ENCODE peak calls at places on chromosomes 13 and 19, in eight cellular contexts. One of them, this sample, is unnamed.

GRCh38 chr19:41563847-41564514 is 12.0 kb upstream of the CEACAM21 start:
- ATAC-seq in HCT116: no peak
- ATAC-seq in lower lobe of right lung: peak; percentile 41
- ATAC-seq in K562: no peak
- ATAC-seq in Right ventricle myocardium superior: no peak
- ATAC-seq in activated naive CD4-positive, alpha-beta T cell treated with anti-CD3 and anti-CD28 coated beads, Interleukin-2, amount 50 U/mL, for 72 hours: peak; percentile 85
- ATAC-seq in activated CD8-positive, alpha-beta T cell treated with anti-CD3 and anti-CD28 coated beads for 36 hours: peak; percentile 80
- ATAC-seq in activated naive CD8-positive, alpha-beta T cell treated with anti-CD3 and anti-CD28 coated beads, Interleukin-2, amount 50 U/mL, for 24 hours: peak; percentile 75
- ATAC-seq in this sample: peak; percentile 79

GRCh38 chr19:41936416-41936850 is 8.2 kb upstream of the ERFL start:
- ATAC-seq in HCT116: no peak
- ATAC-seq in lower lobe of right lung: no peak
- ATAC-seq in K562: no peak
- ATAC-seq in Right ventricle myocardium superior: no peak
- ATAC-seq in activated naive CD4-positive, alpha-beta T cell treated with anti-CD3 and anti-CD28 coated beads, Interleukin-2, amount 50 U/mL, for 72 hours: peak; percentile 30
- ATAC-seq in activated CD8-positive, alpha-beta T cell treated with anti-CD3 and anti-CD28 coated beads for 36 hours: peak; percentile 48
- ATAC-seq in activated naive CD8-positive, alpha-beta T cell treated with anti-CD3 and anti-CD28 coated beads, Interleukin-2, amount 50 U/mL, for 24 hours: peak; percentile 60
- ATAC-seq in this sample: peak; percentile 61

GRCh38 chr13:43100667-43101066 is 77.3 kb downstream of the DNAJC15 start:
- ATAC-seq in HCT116: no peak
- ATAC-seq in lower lobe of right lung: no peak
- ATAC-seq in K562: no peak
- ATAC-seq in Right ventricle myocardium superior: no peak
- ATAC-seq in activated naive CD4-positive, alpha-beta T cell treated with anti-CD3 and anti-CD28 coated beads, Interleukin-2, amount 50 U/mL, for 72 hours: no peak
- ATAC-seq in activated CD8-positive, alpha-beta T cell treated with anti-CD3 and anti-CD28 coated beads for 36 hours: no peak
- ATAC-seq in activated naive CD8-positive, alpha-beta T cell treated with anti-CD3 and anti-CD28 coated beads, Interleukin-2, amount 50 U/mL, for 24 hours: no peak
- ATAC-seq in this sample: no peak

GRCh38 chr19:14337510-14337909 is 43.7 kb upstream of the ADGRE5 start:
- ATAC-seq in HCT116: peak; percentile 80
- ATAC-seq in lower lobe of right lung: no peak
- ATAC-seq in K562: peak; percentile 99
- ATAC-seq in Right ventricle myocardium superior: no peak
- ATAC-seq in activated naive CD4-positive, alpha-beta T cell treated with anti-CD3 and anti-CD28 coated beads, Interleukin-2, amount 50 U/mL, for 72 hours: no peak
- ATAC-seq in activated CD8-positive, alpha-beta T cell treated with anti-CD3 and anti-CD28 coated beads for 36 hours: peak; percentile 56
- ATAC-seq in activated naive CD8-positive, alpha-beta T cell treated with anti-CD3 and anti-CD28 coated beads, Interleukin-2, amount 50 U/mL, for 24 hours: no peak
- ATAC-seq in this sample: no peak

GRCh38 chr13:99251908-99252307 is 6.3 kb downstream of the GPR18 start:
- ATAC-seq in HCT116: no peak
- ATAC-seq in lower lobe of right lung: peak; percentile 9
- ATAC-seq in K562: no peak
- ATAC-seq in Right ventricle myocardium superior: no peak
- ATAC-seq in activated naive CD4-positive, alpha-beta T cell treated with anti-CD3 and anti-CD28 coated beads, Interleukin-2, amount 50 U/mL, for 72 hours: no peak
- ATAC-seq in activated CD8-positive, alpha-beta T cell treated with anti-CD3 and anti-CD28 coated beads for 36 hours: no peak
- ATAC-seq in activated naive CD8-positive, alpha-beta T cell treated with anti-CD3 and anti-CD28 coated beads, Interleukin-2, amount 50 U/mL, for 24 hours: no peak
- ATAC-seq in this sample: no peak

GRCh38 chr13:50378513-50378970 is 363.3 kb downstream of the KCNRG start:
- ATAC-seq in HCT116: no peak
- ATAC-seq in lower lobe of right lung: no peak
- ATAC-seq in K562: no peak
- ATAC-seq in Right ventricle myocardium superior: no peak
- ATAC-seq in activated naive CD4-positive, alpha-beta T cell treated with anti-CD3 and anti-CD28 coated beads, Interleukin-2, amount 50 U/mL, for 72 hours: no peak
- ATAC-seq in activated CD8-positive, alpha-beta T cell treated with anti-CD3 and anti-CD28 coated beads for 36 hours: no peak
- ATAC-seq in activated naive CD8-positive, alpha-beta T cell treated with anti-CD3 and anti-CD28 coated beads, Interleukin-2, amount 50 U/mL, for 24 hours: no peak
- ATAC-seq in this sample: no peak

GRCh38 chr13:105202384-105202783 is 1333.1 kb downstream of the EFNB2 start:
- ATAC-seq in HCT116: peak; percentile 79
- ATAC-seq in lower lobe of right lung: peak; percentile 46
- ATAC-seq in K562: no peak
- ATAC-seq in Right ventricle myocardium superior: no peak
- ATAC-seq in activated naive CD4-positive, alpha-beta T cell treated with anti-CD3 and anti-CD28 coated beads, Interleukin-2, amount 50 U/mL, for 72 hours: no peak
- ATAC-seq in activated CD8-positive, alpha-beta T cell treated with anti-CD3 and anti-CD28 coated beads for 36 hours: no peak
- ATAC-seq in activated naive CD8-positive, alpha-beta T cell treated with anti-CD3 and anti-CD28 coated beads, Interleukin-2, amount 50 U/mL, for 24 hours: no peak
- ATAC-seq in this sample: no peak

GRCh38 chr13:113015826-113016525 is 47.0 kb downstream of the MCF2L start:
- ATAC-seq in HCT116: no peak
- ATAC-seq in lower lobe of right lung: no peak
- ATAC-seq in K562: no peak
- ATAC-seq in Right ventricle myocardium superior: no peak
- ATAC-seq in activated naive CD4-positive, alpha-beta T cell treated with anti-CD3 and anti-CD28 coated beads, Interleukin-2, amount 50 U/mL, for 72 hours: no peak
- ATAC-seq in activated CD8-positive, alpha-beta T cell treated with anti-CD3 and anti-CD28 coated beads for 36 hours: no peak
- ATAC-seq in activated naive CD8-positive, alpha-beta T cell treated with anti-CD3 and anti-CD28 coated beads, Interleukin-2, amount 50 U/mL, for 24 hours: no peak
- ATAC-seq in this sample: no peak

GRCh38 chr13:29926077-29926476 is 75.7 kb upstream of the UBL3 start:
- ATAC-seq in HCT116: no peak
- ATAC-seq in lower lobe of right lung: no peak
- ATAC-seq in K562: no peak
- ATAC-seq in Right ventricle myocardium superior: no peak
- ATAC-seq in activated naive CD4-positive, alpha-beta T cell treated with anti-CD3 and anti-CD28 coated beads, Interleukin-2, amount 50 U/mL, for 72 hours: no peak
- ATAC-seq in activated CD8-positive, alpha-beta T cell treated with anti-CD3 and anti-CD28 coated beads for 36 hours: no peak
- ATAC-seq in activated naive CD8-positive, alpha-beta T cell treated with anti-CD3 and anti-CD28 coated beads, Interleukin-2, amount 50 U/mL, for 24 hours: no peak
- ATAC-seq in this sample: no peak

GRCh38 chr13:68066879-68067513 is 836.9 kb upstream of the PCDH9 start:
- ATAC-seq in HCT116: no peak
- ATAC-seq in lower lobe of right lung: no peak
- ATAC-seq in K562: no peak
- ATAC-seq in Right ventricle myocardium superior: no peak
- ATAC-seq in activated naive CD4-positive, alpha-beta T cell treated with anti-CD3 and anti-CD28 coated beads, Interleukin-2, amount 50 U/mL, for 72 hours: no peak
- ATAC-seq in activated CD8-positive, alpha-beta T cell treated with anti-CD3 and anti-CD28 coated beads for 36 hours: no peak
- ATAC-seq in activated naive CD8-positive, alpha-beta T cell treated with anti-CD3 and anti-CD28 coated beads, Interleukin-2, amount 50 U/mL, for 24 hours: no peak
- ATAC-seq in this sample: no peak